ENCODE peak calls at places on chromosomes 12 and 14, in seven cellular contexts. One of them, this sample, is unnamed.

GRCh38 chr14:92677087-92677668 is 71.2 kb downstream of the LGMN start:
- DNase-seq in body of pancreas: no peak
- DNase-seq in A549: no peak
- DNase-seq in dorsolateral prefrontal cortex: no peak
- DNase-seq in CD4-positive, alpha-beta T cell: no peak
- DNase-seq in K562: no peak
- DNase-seq in aorta: peak; percentile 44
- DNase-seq in this sample: no peak

GRCh38 chr14:102675396-102675795 is 82.9 kb downstream of the RCOR1 start:
- DNase-seq in body of pancreas: no peak
- DNase-seq in A549: no peak
- DNase-seq in dorsolateral prefrontal cortex: no peak
- DNase-seq in CD4-positive, alpha-beta T cell: no peak
- DNase-seq in K562: no peak
- DNase-seq in aorta: no peak
- DNase-seq in this sample: no peak

GRCh38 chr14:74402264-74403251 is 23.5 kb downstream of the SYNDIG1L start:
- DNase-seq in body of pancreas: no peak
- DNase-seq in A549: no peak
- DNase-seq in dorsolateral prefrontal cortex: no peak
- DNase-seq in CD4-positive, alpha-beta T cell: no peak
- DNase-seq in K562: no peak
- DNase-seq in aorta: peak; percentile 56
- DNase-seq in this sample: no peak

GRCh38 chr12:95739561-95740313 is 50.8 kb downstream of the NTN4 start:
- DNase-seq in body of pancreas: peak; percentile 67
- DNase-seq in A549: no peak
- DNase-seq in dorsolateral prefrontal cortex: peak; percentile 63
- DNase-seq in CD4-positive, alpha-beta T cell: no peak
- DNase-seq in K562: no peak
- DNase-seq in aorta: peak; percentile 78
- DNase-seq in this sample: no peak

GRCh38 chr12:8989425-8989824 is at the start of gene KLRG1:
- DNase-seq in body of pancreas: no peak
- DNase-seq in A549: no peak
- DNase-seq in dorsolateral prefrontal cortex: no peak
- DNase-seq in CD4-positive, alpha-beta T cell: no peak
- DNase-seq in K562: no peak
- DNase-seq in aorta: no peak
- DNase-seq in this sample: no peak

GRCh38 chr14:102891556-102891955 is 30.9 kb upstream of the AMN start:
- DNase-seq in body of pancreas: no peak
- DNase-seq in A549: no peak
- DNase-seq in dorsolateral prefrontal cortex: no peak
- DNase-seq in CD4-positive, alpha-beta T cell: no peak
- DNase-seq in K562: no peak
- DNase-seq in aorta: no peak
- DNase-seq in this sample: no peak

GRCh38 chr12:91890742-91891141 is 254.9 kb downstream of the BTG1 start:
- DNase-seq in body of pancreas: no peak
- DNase-seq in A549: peak; percentile 7
- DNase-seq in dorsolateral prefrontal cortex: no peak
- DNase-seq in CD4-positive, alpha-beta T cell: no peak
- DNase-seq in K562: no peak
- DNase-seq in aorta: no peak
- DNase-seq in this sample: no peak

GRCh38 chr12:121110211-121110940 is 22.3 kb upstream of the P2RX7 start:
- DNase-seq in body of pancreas: peak; percentile 70
- DNase-seq in A549: peak; percentile 74
- DNase-seq in dorsolateral prefrontal cortex: peak; percentile 81
- DNase-seq in CD4-positive, alpha-beta T cell: peak; percentile 61
- DNase-seq in K562: peak; percentile 75
- DNase-seq in aorta: peak; percentile 79
- DNase-seq in this sample: peak; percentile 69

GRCh38 chr12:65585648-65586420 is 238.4 kb upstream of the HMGA2 start:
- DNase-seq in body of pancreas: no peak
- DNase-seq in A549: no peak
- DNase-seq in dorsolateral prefrontal cortex: no peak
- DNase-seq in CD4-positive, alpha-beta T cell: no peak
- DNase-seq in K562: no peak
- DNase-seq in aorta: no peak
- DNase-seq in this sample: no peak

GRCh38 chr12:56234746-56235436 is 5.0 kb downstream of the SLC39A5 start:
- DNase-seq in body of pancreas: no peak
- DNase-seq in A549: no peak
- DNase-seq in dorsolateral prefrontal cortex: no peak
- DNase-seq in CD4-positive, alpha-beta T cell: no peak
- DNase-seq in K562: no peak
- DNase-seq in aorta: no peak
- DNase-seq in this sample: no peak
- H3K27ac ChIP-seq in body of pancreas: peak overlapping the region; percentile 62
- H3K27ac ChIP-seq in A549: no peak overlapping the region
- H3K27ac ChIP-seq in dorsolateral prefrontal cortex: no peak overlapping the region
- H3K27ac ChIP-seq in CD4-positive, alpha-beta T cell: no peak overlapping the region
- H3K27ac ChIP-seq in K562: no peak overlapping the region
- H3K27ac ChIP-seq in aorta: no peak overlapping the region
- H3K27ac ChIP-seq in this sample: no peak overlapping the region

DNA sequence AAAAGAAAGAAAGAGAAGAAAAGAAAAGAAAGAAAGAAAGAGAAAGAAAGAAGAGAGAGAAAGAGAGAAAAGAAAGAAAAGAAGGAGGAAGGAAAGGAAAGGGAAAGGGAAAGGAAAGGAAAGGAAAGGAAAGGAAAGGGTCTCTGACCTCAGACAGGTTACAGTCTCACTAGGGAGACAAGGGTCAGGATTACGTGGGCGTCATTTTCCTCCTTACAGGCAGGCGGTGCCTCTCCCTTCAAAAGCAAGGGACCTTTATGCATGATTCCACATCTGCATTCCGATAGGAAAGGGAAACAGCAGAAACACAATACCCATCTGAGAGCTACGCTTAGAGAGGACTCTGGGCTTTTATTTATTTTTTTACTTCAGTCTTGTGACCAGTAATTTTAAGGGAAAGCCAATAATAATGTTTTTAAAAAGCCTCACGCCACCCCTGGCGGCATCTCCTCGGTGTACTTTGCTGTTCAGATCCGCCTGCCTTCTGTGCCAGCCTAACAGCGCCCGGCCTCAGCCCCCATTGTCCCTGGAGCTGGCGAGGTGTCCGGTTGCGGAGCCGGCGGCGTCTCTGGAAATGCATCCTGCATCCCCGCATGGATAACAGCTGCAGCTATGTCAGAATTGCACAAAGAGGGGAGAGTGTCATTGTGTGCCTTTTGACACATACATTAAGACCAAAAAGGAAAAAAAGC is 882 bp upstream of the HIP1R start:
- DNase-seq in body of pancreas: peak; percentile 48
- DNase-seq in A549: peak; percentile 79
- DNase-seq in dorsolateral prefrontal cortex: peak; percentile 68
- DNase-seq in CD4-positive, alpha-beta T cell: peak; percentile 14
- DNase-seq in K562: no peak
- DNase-seq in aorta: peak; percentile 82
- DNase-seq in this sample: peak; percentile 64
- H3K27ac ChIP-seq in body of pancreas: peak overlapping the region; percentile 83
- H3K27ac ChIP-seq in A549: peak overlapping the region; percentile 82
- H3K27ac ChIP-seq in dorsolateral prefrontal cortex: peak overlapping the region; percentile 68
- H3K27ac ChIP-seq in CD4-positive, alpha-beta T cell: no peak overlapping the region
- H3K27ac ChIP-seq in K562: no peak overlapping the region
- H3K27ac ChIP-seq in aorta: no peak overlapping the region
- H3K27ac ChIP-seq in this sample: peak overlapping the region; percentile 94

DNA sequence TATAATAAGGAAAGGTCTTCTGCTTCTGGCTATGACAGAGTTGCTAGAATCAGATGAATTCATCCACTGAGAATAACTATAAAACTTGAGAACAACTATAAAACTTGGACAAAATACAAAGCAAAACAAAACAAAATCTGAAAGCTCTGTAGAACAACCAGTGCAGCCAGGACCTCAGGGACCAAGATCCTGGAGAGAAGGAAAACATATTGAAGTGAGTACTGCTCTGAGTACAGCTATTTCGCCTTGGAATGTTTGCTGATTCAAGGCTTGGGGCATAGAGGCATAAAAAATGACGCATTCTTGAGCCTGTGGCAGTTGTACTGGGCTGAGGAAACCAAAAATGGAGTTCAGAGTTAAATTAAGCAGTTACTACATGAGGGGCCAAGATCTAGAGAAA is 21.7 kb downstream of the FOXA1 start:
- DNase-seq in body of pancreas: no peak
- DNase-seq in A549: no peak
- DNase-seq in dorsolateral prefrontal cortex: no peak
- DNase-seq in CD4-positive, alpha-beta T cell: no peak
- DNase-seq in K562: no peak
- DNase-seq in aorta: no peak
- DNase-seq in this sample: no peak
- H3K27ac ChIP-seq in body of pancreas: no peak overlapping the region
- H3K27ac ChIP-seq in A549: no peak overlapping the region
- H3K27ac ChIP-seq in dorsolateral prefrontal cortex: no peak overlapping the region
- H3K27ac ChIP-seq in CD4-positive, alpha-beta T cell: no peak overlapping the region
- H3K27ac ChIP-seq in K562: no peak overlapping the region
- H3K27ac ChIP-seq in aorta: no peak overlapping the region
- H3K27ac ChIP-seq in this sample: no peak overlapping the region

GRCh38 chr12:53670966-53671365 is 4.9 kb downstream of the ATP5MC2 start:
- DNase-seq in body of pancreas: no peak
- DNase-seq in A549: no peak
- DNase-seq in dorsolateral prefrontal cortex: no peak
- DNase-seq in CD4-positive, alpha-beta T cell: no peak
- DNase-seq in K562: no peak
- DNase-seq in aorta: no peak
- DNase-seq in this sample: no peak
- H3K27ac ChIP-seq in body of pancreas: no peak overlapping the region
- H3K27ac ChIP-seq in A549: no peak overlapping the region
- H3K27ac ChIP-seq in dorsolateral prefrontal cortex: no peak overlapping the region
- H3K27ac ChIP-seq in CD4-positive, alpha-beta T cell: no peak overlapping the region
- H3K27ac ChIP-seq in K562: no peak overlapping the region
- H3K27ac ChIP-seq in aorta: no peak overlapping the region
- H3K27ac ChIP-seq in this sample: no peak overlapping the region

GRCh38 chr12:46159239-46159901 is 109.5 kb downstream of the SLC38A1 start:
- DNase-seq in body of pancreas: no peak
- DNase-seq in A549: no peak
- DNase-seq in dorsolateral prefrontal cortex: no peak
- DNase-seq in CD4-positive, alpha-beta T cell: no peak
- DNase-seq in K562: no peak
- DNase-seq in aorta: no peak
- DNase-seq in this sample: no peak

GRCh38 chr12:46165191-46165590 is 103.7 kb downstream of the SLC38A1 start:
- DNase-seq in body of pancreas: no peak
- DNase-seq in A549: no peak
- DNase-seq in dorsolateral prefrontal cortex: no peak
- DNase-seq in CD4-positive, alpha-beta T cell: no peak
- DNase-seq in K562: no peak
- DNase-seq in aorta: no peak
- DNase-seq in this sample: no peak

GRCh38 chr12:46164186-46164585 is 104.7 kb downstream of the SLC38A1 start:
- DNase-seq in body of pancreas: no peak
- DNase-seq in A549: no peak
- DNase-seq in dorsolateral prefrontal cortex: no peak
- DNase-seq in CD4-positive, alpha-beta T cell: no peak
- DNase-seq in K562: no peak
- DNase-seq in aorta: no peak
- DNase-seq in this sample: no peak

GRCh38 chr12:46160981-46161690 is 107.7 kb downstream of the SLC38A1 start:
- DNase-seq in body of pancreas: no peak
- DNase-seq in A549: no peak
- DNase-seq in dorsolateral prefrontal cortex: no peak
- DNase-seq in CD4-positive, alpha-beta T cell: no peak
- DNase-seq in K562: no peak
- DNase-seq in aorta: no peak
- DNase-seq in this sample: no peak

GRCh38 chr12:46160081-46160980 is 108.5 kb downstream of the SLC38A1 start:
- DNase-seq in body of pancreas: no peak
- DNase-seq in A549: no peak
- DNase-seq in dorsolateral prefrontal cortex: no peak
- DNase-seq in CD4-positive, alpha-beta T cell: no peak
- DNase-seq in K562: no peak
- DNase-seq in aorta: no peak
- DNase-seq in this sample: no peak
- H3K27ac ChIP-seq in body of pancreas: no peak overlapping the region
- H3K27ac ChIP-seq in A549: no peak overlapping the region
- H3K27ac ChIP-seq in dorsolateral prefrontal cortex: no peak overlapping the region
- H3K27ac ChIP-seq in CD4-positive, alpha-beta T cell: no peak overlapping the region
- H3K27ac ChIP-seq in K562: no peak overlapping the region
- H3K27ac ChIP-seq in aorta: no peak overlapping the region
- H3K27ac ChIP-seq in this sample: no peak overlapping the region

DNA sequence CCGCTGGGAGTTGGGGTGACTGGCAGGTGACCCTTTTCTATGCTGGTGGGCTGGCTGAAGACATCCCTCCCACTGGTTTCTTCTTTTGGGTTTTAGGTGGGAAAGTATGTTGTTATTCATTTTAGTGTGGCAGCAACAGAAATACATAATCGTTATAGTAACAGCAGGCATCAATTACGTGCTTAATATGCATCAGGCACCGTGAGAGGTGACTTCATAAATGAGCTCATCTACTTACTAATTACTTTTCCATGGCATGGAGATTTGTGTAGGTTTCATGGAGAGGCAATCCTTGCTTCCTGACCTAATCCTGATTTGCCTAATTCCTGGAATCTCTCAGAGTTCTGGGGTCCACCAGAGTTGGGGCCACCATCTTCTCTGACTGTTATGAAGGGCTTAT is 13.4 kb upstream of the CELA1 start:
- DNase-seq in body of pancreas: no peak
- DNase-seq in A549: no peak
- DNase-seq in dorsolateral prefrontal cortex: no peak
- DNase-seq in CD4-positive, alpha-beta T cell: no peak
- DNase-seq in K562: no peak
- DNase-seq in aorta: no peak
- DNase-seq in this sample: no peak
- H3K27ac ChIP-seq in body of pancreas: no peak overlapping the region
- H3K27ac ChIP-seq in A549: no peak overlapping the region
- H3K27ac ChIP-seq in dorsolateral prefrontal cortex: no peak overlapping the region
- H3K27ac ChIP-seq in CD4-positive, alpha-beta T cell: no peak overlapping the region
- H3K27ac ChIP-seq in K562: no peak overlapping the region
- H3K27ac ChIP-seq in aorta: no peak overlapping the region
- H3K27ac ChIP-seq in this sample: peak overlapping the region; percentile 91

GRCh38 chr14:98564006-98564405 is 708.0 kb downstream of the BCL11B start:
- DNase-seq in body of pancreas: no peak
- DNase-seq in A549: no peak
- DNase-seq in dorsolateral prefrontal cortex: no peak
- DNase-seq in CD4-positive, alpha-beta T cell: no peak
- DNase-seq in K562: no peak
- DNase-seq in aorta: no peak
- DNase-seq in this sample: no peak
- H3K27ac ChIP-seq in body of pancreas: no peak overlapping the region
- H3K27ac ChIP-seq in A549: no peak overlapping the region
- H3K27ac ChIP-seq in dorsolateral prefrontal cortex: no peak overlapping the region
- H3K27ac ChIP-seq in CD4-positive, alpha-beta T cell: no peak overlapping the region
- H3K27ac ChIP-seq in K562: no peak overlapping the region
- H3K27ac ChIP-seq in aorta: no peak overlapping the region
- H3K27ac ChIP-seq in this sample: no peak overlapping the region

GRCh38 chr12:50520808-50521207 is 16.0 kb downstream of the DIP2B start:
- DNase-seq in body of pancreas: no peak
- DNase-seq in A549: no peak
- DNase-seq in dorsolateral prefrontal cortex: no peak
- DNase-seq in CD4-positive, alpha-beta T cell: no peak
- DNase-seq in K562: no peak
- DNase-seq in aorta: no peak
- DNase-seq in this sample: no peak
- H3K27ac ChIP-seq in body of pancreas: peak overlapping the region; percentile 4
- H3K27ac ChIP-seq in A549: no peak overlapping the region
- H3K27ac ChIP-seq in dorsolateral prefrontal cortex: no peak overlapping the region
- H3K27ac ChIP-seq in CD4-positive, alpha-beta T cell: peak overlapping the region; percentile 67
- H3K27ac ChIP-seq in K562: no peak overlapping the region
- H3K27ac ChIP-seq in aorta: no peak overlapping the region
- H3K27ac ChIP-seq in this sample: peak overlapping the region; percentile 60

This sample was measured in substantia nigra.